ENCODE peak calls at places on chromosomes 12 and 14, in eight cellular contexts. B, O, Z, I, H, P, C and S are unnamed samples.

GRCh38 chr14:63388766-63389431 is 70.2 kb upstream of the GPHB5 start:
- DNase-seq in C (peak), O (no peak), B (peak), Z (peak), I (no peak), H (peak), P (peak), S (peak)

GRCh38 chr14:47300801-47301200 is 374.6 kb downstream of the MDGA2 start:
- DNase-seq in I (no peak), P (no peak), Z (no peak), B (no peak), C (no peak), H (no peak), O (no peak), S (no peak)

GRCh38 chr14:73764881-73765280 is 50.7 kb upstream of the PNMA1 start:
- DNase-seq in H (no peak), P (peak), C (no peak), Z (no peak), O (no peak), I (no peak), B (no peak), S (no peak)

GRCh38 chr12:2271961-2272360 is 219.2 kb downstream of the CACNA1C start:
- DNase-seq in B (no peak), O (no peak), P (no peak), C (no peak), H (no peak), I (no peak), Z (no peak), S (no peak)

GRCh38 chr12:93868771-93869170 is 191.6 kb downstream of the CRADD start:
- DNase-seq in Z (no peak), P (peak), I (no peak), O (no peak), C (no peak), H (no peak), B (no peak), S (no peak)

GRCh38 chr12:122403115-122403770 is 19.2 kb downstream of the CLIP1 start:
- DNase-seq in H (no peak), Z (no peak), P (no peak), I (no peak), C (no peak), B (no peak), O (no peak), S (no peak)

GRCh38 chr14:94922595-94923239 is 152.8 kb upstream of the GSC start:
- DNase-seq in B (no peak), Z (no peak), P (no peak), I (no peak), H (no peak), O (no peak), C (no peak), S (no peak)

GRCh38 chr14:95892142-95892541 is 15.5 kb downstream of the TUNAR start:
- DNase-seq in B (no peak), P (no peak), Z (no peak), H (no peak), I (no peak), O (no peak), C (no peak), S (no peak)

GRCh38 chr14:45426685-45427282 is 173.8 kb upstream of the MIS18BP1 start:
- DNase-seq in Z (no peak), O (peak), P (peak), I (peak), H (no peak), B (no peak), C (no peak), S (peak)

GRCh38 chr12:116837082-116837481 is 44.2 kb downstream of the HRK start:
- DNase-seq in C (no peak), Z (no peak), P (no peak), I (no peak), H (no peak), B (no peak), O (no peak), S (no peak)

GRCh38 chr12:91882910-91883309 is 262.7 kb downstream of the BTG1 start:
- DNase-seq in B (no peak), C (no peak), Z (no peak), P (no peak), O (no peak), H (no peak), I (no peak), S (no peak)

GRCh38 chr12:105775351-105775750 is 363.4 kb downstream of the NUAK1 start:
- DNase-seq in O (no peak), P (no peak), I (no peak), Z (no peak), B (no peak), H (no peak), C (no peak), S (no peak)

GRCh38 chr12:237026-237815 is 23.3 kb upstream of the SLC6A12 start:
- DNase-seq in I (no peak), C (no peak), H (no peak), P (no peak), B (no peak), Z (no peak), O (no peak), S (no peak)

GRCh38 chr14:100547633-100548294 is 39.5 kb downstream of the BEGAIN start:
- DNase-seq in H (peak), I (peak), P (peak), Z (no peak), B (no peak), O (peak), C (no peak), S (peak)

GRCh38 chr14:72553161-72553560 is 340.7 kb downstream of the DPF3 start:
- DNase-seq in I (no peak), Z (no peak), P (no peak), O (no peak), B (no peak), C (no peak), H (no peak), S (no peak)

GRCh38 chr12:105948331-105948730 is 190.4 kb downstream of the NUAK1 start:
- DNase-seq in I (no peak), B (peak), C (no peak), O (no peak), Z (no peak), P (no peak), H (no peak), S (no peak)